ENCODE peak calls at places on chromosomes 11 and 22, in five cellular contexts. I is stomach, X is lower leg skin, B is suprapubic skin, S is body of pancreas. N is an unnamed sample.
A peak's percentile ranks its signal among the peaks of the same experiment; 100 is the strongest.

GRCh38 chr22:36012332-36012731 is 16.3 kb downstream of the RBFOX2 start:
- DNase-seq in I (no peak), X (no peak), B (no peak), S (no peak), N (no peak)

GRCh38 chr11:83549984-83550667 is 264.0 kb upstream of the CCDC90B start:
- DNase-seq in I (no peak), X (no peak), B (no peak), S (no peak), N (no peak)

GRCh38 chr11:67317365-67318238 is 14.3 kb downstream of the SSH3 start:
- DNase-seq in I (peak; percentile 98), X (peak; percentile 99), B (peak; percentile 98), S (peak; percentile 98), N (peak; percentile 97)

GRCh38 chr11:108835624-108836023 is 170.8 kb downstream of the DDX10 start:
- DNase-seq in I (no peak), X (no peak), B (no peak), S (no peak), N (no peak)

GRCh38 chr11:40293655-40294342 is 1165.7 kb downstream of the LRRC4C start:
- DNase-seq in I (peak; percentile 59), X (peak; percentile 87), B (peak; percentile 59), S (peak; percentile 64), N (peak; percentile 80)

GRCh38 chr11:48081151-48082010 is 101.0 kb downstream of the PTPRJ start:
- DNase-seq in I (no peak), X (peak; percentile 89), B (peak; percentile 66), S (peak; percentile 32), N (peak; percentile 78)

GRCh38 chr11:70471254-70471653 is 72.9 kb downstream of the CTTN start:
- DNase-seq in I (no peak), X (no peak), B (no peak), S (no peak), N (peak; percentile 47)

GRCh38 chr22:29979645-29980303 is 96.8 kb downstream of the MTMR3 start:
- DNase-seq in I (no peak), X (no peak), B (no peak), S (no peak), N (no peak)

GRCh38 chr11:101428918-101429317 is 154.9 kb downstream of the TRPC6 start:
- DNase-seq in I (no peak), X (no peak), B (no peak), S (no peak), N (no peak)
- TF ChIP-seq CTCF in I (no peak), X (no peak), B (no peak), S (peak; percentile 55), N (no peak)

GRCh38 chr11:132064987-132065620 is 694.7 kb downstream of the NTM start:
- DNase-seq in I (no peak), X (no peak), B (no peak), S (no peak), N (no peak)
- TF ChIP-seq POLR2A in I (no peak), X (no peak), B (no peak), S (no peak), N (no peak)

DNA sequence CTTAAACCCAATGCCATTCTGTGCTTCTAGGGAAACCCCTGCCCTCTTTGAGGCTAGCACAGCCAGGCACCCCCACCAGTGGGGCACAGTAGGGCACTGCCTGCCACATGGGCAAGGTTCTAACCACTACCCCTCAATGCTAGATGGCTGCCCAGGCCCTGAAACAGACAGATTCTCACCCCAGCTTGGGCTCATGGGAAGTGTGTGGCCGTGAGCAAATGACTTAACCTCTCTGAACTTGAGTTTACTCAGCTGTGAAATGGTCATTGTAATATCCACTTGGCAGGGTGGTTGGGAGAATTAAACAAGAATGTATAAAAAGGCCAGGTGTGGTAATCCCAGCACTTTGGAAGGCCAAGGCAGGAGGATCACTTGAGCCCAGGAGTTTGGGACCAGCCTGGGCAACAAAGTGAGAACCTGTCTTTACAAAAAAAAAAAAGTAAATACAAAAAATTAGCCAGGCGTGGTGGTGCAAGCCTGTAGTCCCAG is 22.4 kb downstream of the C22orf23 start:
- DNase-seq in I (no peak), X (no peak), B (no peak), S (peak; percentile 61), N (no peak)
- TF ChIP-seq CTCF in I (no peak), X (no peak), B (no peak), S (no peak), N (peak; percentile 7)

GRCh38 chr11:64186205-64187165 is 514 bp downstream of the STIP1 start:
- DNase-seq in I (no peak), X (no peak), B (no peak), S (peak; percentile 30), N (peak; percentile 75)
- TF ChIP-seq POLR2A in I (no peak), X (no peak), B (no peak), S (no peak), N (peak; percentile 60)

N was measured in sigmoid colon.